ENCODE peak calls at places on chromosomes 5 and 9, in eight cellular contexts. C, I, B, E, R, Z, V and P are unnamed samples.

GRCh38 chr5:78538240-78538850 is 110.2 kb downstream of the LHFPL2 start:
- DNase-seq in C (no peak), I (no peak), B (no peak), E (no peak), R (no peak), Z (no peak), V (no peak), P (no peak)

GRCh38 chr9:133304158-133304470 is 29.1 kb upstream of the ABO start:
- DNase-seq in C (no peak), I (no peak), B (no peak), E (no peak), R (no peak), Z (no peak), V (no peak), P (no peak)

GRCh38 chr5:177982072-177982727 is 13.8 kb downstream of the PROP1 start:
- DNase-seq in C (no peak), I (no peak), B (no peak), E (no peak), R (no peak), Z (peak), V (no peak), P (no peak)

GRCh38 chr5:78260771-78261170 is 33.7 kb downstream of the AP3B1 start:
- DNase-seq in C (no peak), I (no peak), B (no peak), E (no peak), R (no peak), Z (no peak), V (no peak), P (no peak)

GRCh38 chr5:38726279-38726678 is 119.5 kb upstream of the OSMR start:
- DNase-seq in C (no peak), I (no peak), B (no peak), E (no peak), R (no peak), Z (no peak), V (no peak), P (no peak)

GRCh38 chr5:83000448-83000847 is 76.7 kb downstream of the TMEM167A start:
- DNase-seq in C (no peak), I (no peak), B (no peak), E (no peak), R (no peak), Z (no peak), V (peak), P (no peak)

GRCh38 chr9:136088939-136089696 is 6.0 kb downstream of the NACC2 start:
- DNase-seq in C (no peak), I (no peak), B (no peak), E (no peak), R (no peak), Z (no peak), V (no peak), P (no peak)

GRCh38 chr5:17401509-17402290 is 96.3 kb upstream of the TAF11L2 start:
- DNase-seq in C (no peak), I (no peak), B (no peak), E (no peak), R (no peak), Z (no peak), V (no peak), P (no peak)

GRCh38 chr5:7331083-7331482 is 64.9 kb upstream of the ADCY2 start:
- DNase-seq in C (no peak), I (no peak), B (no peak), E (no peak), R (no peak), Z (no peak), V (no peak), P (no peak)

GRCh38 chr5:135310328-135310989 is 88.6 kb downstream of the MACROH2A1 start:
- DNase-seq in C (no peak), I (no peak), B (no peak), E (no peak), R (no peak), Z (no peak), V (no peak), P (no peak)

GRCh38 chr9:86885232-86885631 is 62.1 kb downstream of the GAS1 start:
- DNase-seq in C (no peak), I (no peak), B (no peak), E (no peak), R (no peak), Z (no peak), V (no peak), P (no peak)

GRCh38 chr9:113620377-113621161 is 157.0 kb downstream of the RGS3 start:
- DNase-seq in C (no peak), I (no peak), B (no peak), E (no peak), R (no peak), Z (no peak), V (peak), P (no peak)

GRCh38 chr9:88218721-88219120 is 80.4 kb upstream of the SPATA31C2 start:
- DNase-seq in C (no peak), I (no peak), B (no peak), E (no peak), R (no peak), Z (no peak), V (no peak), P (no peak)

GRCh38 chr9:136050706-136051567 is 44.2 kb downstream of the NACC2 start:
- DNase-seq in C (no peak), I (no peak), B (no peak), E (peak), R (no peak), Z (no peak), V (no peak), P (peak)

GRCh38 chr5:139004374-139005307 is 129.5 kb upstream of the LRRTM2 start:
- DNase-seq in C (no peak), I (no peak), B (no peak), E (no peak), R (no peak), Z (no peak), V (no peak), P (no peak)

GRCh38 chr9:103991698-103992097 is 102.4 kb upstream of the SMC2 start:
- DNase-seq in C (no peak), I (no peak), B (no peak), E (no peak), R (no peak), Z (no peak), V (peak), P (no peak)

GRCh38 chr5:160233847-160234246 is 4.5 kb downstream of the FABP6 start:
- DNase-seq in C (no peak), I (no peak), B (no peak), E (no peak), R (no peak), Z (no peak), V (no peak), P (no peak)

GRCh38 chr5:93574939-93575241 is 6.1 kb downstream of the NR2F1-AS1 start:
- DNase-seq in C (no peak), I (no peak), B (no peak), E (no peak), R (no peak), Z (no peak), V (no peak), P (no peak)

GRCh38 chr5:136814621-136815378 is 449.5 kb upstream of the TRPC7 start:
- DNase-seq in C (no peak), I (no peak), B (no peak), E (no peak), R (no peak), Z (no peak), V (no peak), P (no peak)

GRCh38 chr5:65030056-65030455 is 261.3 kb downstream of the CWC27 start:
- DNase-seq in C (no peak), I (no peak), B (no peak), E (no peak), R (no peak), Z (no peak), V (no peak), P (no peak)

GRCh38 chr5:162558120-162558519 is 490.5 kb downstream of the GABRG2 start:
- DNase-seq in C (no peak), I (no peak), B (no peak), E (no peak), R (no peak), Z (no peak), V (no peak), P (no peak)

GRCh38 chr5:95861858-95862561 is 39.5 kb upstream of the GLRX start:
- DNase-seq in C (no peak), I (no peak), B (no peak), E (no peak), R (no peak), Z (no peak), V (peak), P (no peak)

GRCh38 chr5:172486912-172487311 is 32.6 kb upstream of the SH3PXD2B start:
- DNase-seq in C (no peak), I (no peak), B (no peak), E (no peak), R (no peak), Z (no peak), V (no peak), P (no peak)

GRCh38 chr5:83562817-83563557 is 91.4 kb downstream of the VCAN start:
- DNase-seq in C (no peak), I (no peak), B (no peak), E (no peak), R (no peak), Z (no peak), V (no peak), P (peak)